ENCODE peak calls at places on chromosomes 4 and X, in ten cellular contexts. L is stimulated activated CD4-positive, alpha-beta T cell treated with anti-CD3 and anti-CD28 coated beads, Interleukin-4, amount 100 ng/mL, for 48 hours; K is fibroblast of pulmonary artery; Z is astrocyte of the spinal cord; Y is NCI-H1092; U is mammary epithelial cell; M is GM12892; I is memory B cell; D is CD8-positive, alpha-beta T cell; S is fibroblast of the aortic adventitia. X is an unnamed sample.

GRCh38 chr4:16194199-16194598 is 32.1 kb downstream of the TAPT1 start:
- DNase-seq in M (no peak), Z (peak; percentile 65), S (peak; percentile 59), U (peak; percentile 46), I (no peak), D (no peak), K (peak; percentile 36), Y (no peak), L (no peak), X (no peak)

GRCh38 chr4:169089004-169089403 is 78.9 kb upstream of the CBR4 start:
- DNase-seq in I (no peak), M (no peak), Y (no peak), L (no peak), U (no peak), D (no peak), S (no peak), Z (no peak), K (no peak), X (no peak)

GRCh38 chr4:153916273-153916755 is 127.4 kb upstream of the SFRP2 start:
- DNase-seq in Y (no peak), M (no peak), S (no peak), L (peak; percentile 7), D (no peak), Z (no peak), K (no peak), I (no peak), U (no peak), X (no peak)

GRCh38 chr4:105780176-105780575 is 71.6 kb downstream of the GSTCD start:
- DNase-seq in M (no peak), Z (no peak), L (no peak), K (peak; percentile 5), S (no peak), D (no peak), U (no peak), I (no peak), Y (no peak), X (no peak)

GRCh38 chr4:8471211-8471875 is 30.8 kb downstream of the TRMT44 start:
- DNase-seq in U (no peak), M (no peak), D (no peak), Y (no peak), I (no peak), S (no peak), K (no peak), L (no peak), Z (no peak), X (no peak)

GRCh38 chr4:89493367-89493766 is 185.8 kb upstream of the GPRIN3 start:
- DNase-seq in K (no peak), S (peak; percentile 16), L (no peak), Y (no peak), U (no peak), I (no peak), M (no peak), D (no peak), Z (no peak), X (no peak)

GRCh38 chr4:174324725-174325124 is 41.0 kb downstream of the CEP44 start:
- DNase-seq in K (peak; percentile 56), U (peak; percentile 69), L (no peak), Y (no peak), I (no peak), M (no peak), S (peak; percentile 46), Z (peak; percentile 25), D (no peak), X (no peak)

GRCh38 chr4:169147217-169147616 is 123.5 kb downstream of the SH3RF1 start:
- DNase-seq in Y (no peak), Z (peak; percentile 22), L (no peak), I (no peak), M (no peak), D (no peak), U (peak; percentile 28), K (no peak), S (no peak), X (no peak)

GRCh38 chrX:129678176-129678880 is 23.6 kb upstream of the APLN start:
- DNase-seq in Z (no peak), Y (peak; percentile 80), I (peak; percentile 30), K (no peak), U (no peak), S (no peak), M (no peak), D (peak; percentile 21), L (no peak), X (no peak)

GRCh38 chr4:75658881-75659280 is 14.3 kb downstream of the G3BP2 start:
- DNase-seq in M (no peak), S (peak; percentile 34), Z (no peak), U (no peak), Y (no peak), L (no peak), K (peak; percentile 46), D (no peak), I (no peak), X (no peak)

GRCh38 chr4:129094347-129094746 is 1.0 kb upstream of the SCLT1 start:
- DNase-seq in U (no peak), M (no peak), I (no peak), S (peak; percentile 2), K (no peak), Z (peak; percentile 7), Y (no peak), D (no peak), L (no peak), X (no peak)

GRCh38 chrX:74251006-74251930 is 52.7 kb upstream of the ZCCHC13 start:
- DNase-seq in I (no peak), U (peak; percentile 50), M (no peak), S (peak; percentile 62), D (no peak), Y (no peak), Z (no peak), K (peak; percentile 72), L (no peak), X (no peak)

GRCh38 chr4:155072417-155072816 is 136.0 kb upstream of the NPY2R start:
- DNase-seq in D (no peak), L (no peak), S (no peak), U (no peak), I (no peak), M (no peak), Y (no peak), K (no peak), Z (no peak), X (no peak)

GRCh38 chr4:77184961-77185360 is 28.0 kb downstream of the CCNG2 start:
- DNase-seq in U (no peak), Y (no peak), I (no peak), Z (no peak), M (no peak), D (no peak), L (no peak), S (no peak), K (no peak), X (no peak)

GRCh38 chrX:113548308-113549015 is 707.8 kb upstream of the AMOT start:
- DNase-seq in Y (no peak), S (no peak), U (no peak), M (no peak), L (no peak), Z (no peak), D (no peak), K (no peak), I (no peak), X (no peak)

GRCh38 chr4:143025111-143025704 is 159.5 kb upstream of the USP38 start:
- DNase-seq in K (peak; percentile 17), L (no peak), U (peak; percentile 21), Y (no peak), M (no peak), Z (peak; percentile 65), I (no peak), D (no peak), S (peak; percentile 66), X (no peak)

GRCh38 chrX:154096140-154097002 is 1.1 kb downstream of the MECP2 start:
- DNase-seq in M (no peak), K (no peak), D (no peak), I (peak; percentile 0), Z (peak; percentile 25), S (peak; percentile 39), U (peak; percentile 10), Y (no peak), L (no peak), X (no peak)

GRCh38 chr4:126223784-126224407 is 909.1 kb downstream of the FAT4 start:
- DNase-seq in Z (peak; percentile 25), D (no peak), L (no peak), S (peak; percentile 41), I (no peak), U (peak; percentile 2), M (no peak), Y (no peak), K (peak; percentile 45), X (no peak)

GRCh38 chrX:47148946-47149345 is 3.9 kb downstream of the RBM10 start:
- DNase-seq in L (no peak), Z (no peak), U (no peak), I (no peak), Y (no peak), K (peak; percentile 62), M (no peak), S (no peak), D (no peak), X (no peak)

GRCh38 chr4:14434483-14434882 is 567.8 kb upstream of the CPEB2 start:
- DNase-seq in U (peak; percentile 35), S (peak; percentile 2), I (no peak), Z (no peak), D (no peak), Y (no peak), M (no peak), K (no peak), L (no peak), X (no peak)

GRCh38 chr4:87011340-87012034 is 76.7 kb downstream of the AFF1 start:
- DNase-seq in U (peak; percentile 80), Z (peak; percentile 83), I (no peak), M (no peak), Y (no peak), K (peak; percentile 92), L (no peak), S (peak; percentile 91), D (no peak), X (no peak)

GRCh38 chr4:54840430-54840829 is 182.7 kb downstream of the KIT start:
- DNase-seq in S (peak; percentile 2), D (no peak), Z (no peak), Y (no peak), K (no peak), U (no peak), M (no peak), I (no peak), L (no peak), X (no peak)

GRCh38 chr4:40289366-40290188 is 45.6 kb upstream of the CHRNA9 start:
- DNase-seq in M (no peak), L (no peak), S (peak; percentile 15), D (no peak), Z (no peak), K (no peak), I (no peak), Y (no peak), U (no peak), X (no peak)

GRCh38 chrX:154018518-154019060 is 1.1 kb downstream of the IRAK1 start:
- DNase-seq in I (no peak), L (no peak), M (no peak), U (no peak), D (no peak), Y (no peak), K (no peak), S (no peak), Z (no peak), X (no peak)

GRCh38 chrX:47185241-47185640 is 8.4 kb upstream of the UBA1 start:
- DNase-seq in S (no peak), L (no peak), M (no peak), U (no peak), Y (no peak), K (no peak), Z (no peak), I (no peak), D (no peak), X (no peak)

GRCh38 chr4:26458104-26458503 is 32.2 kb downstream of the CCKAR start:
- DNase-seq in Y (no peak), Z (peak; percentile 84), U (no peak), M (no peak), K (no peak), D (no peak), L (no peak), I (no peak), S (no peak), X (no peak)

GRCh38 chrX:9855536-9856320 is 69.5 kb downstream of the SHROOM2 start:
- DNase-seq in K (no peak), Y (no peak), D (no peak), M (no peak), Z (no peak), U (no peak), I (no peak), S (no peak), L (no peak), X (no peak)

GRCh38 chrX:39866229-39866628 is 231.5 kb downstream of the BCOR start:
- DNase-seq in K (no peak), I (no peak), M (no peak), L (no peak), S (no peak), D (no peak), Y (no peak), U (no peak), Z (no peak), X (no peak)

X was measured in cortex of kidney.